ENCODE peak calls at places on chromosomes 7 and 10, in four cellular contexts. V, E, Q and R are unnamed samples.

GRCh38 chr7:130899638-130900401 is 165.8 kb upstream of the KLF14 start:
- DNase-seq in Q (no peak), V (peak), E (no peak), R (no peak)

GRCh38 chr10:32340596-32341180 is 6.3 kb downstream of the EPC1 start:
- DNase-seq in Q (no peak), E (no peak), V (no peak), R (no peak)

GRCh38 chr7:94367940-94368339 is 26.8 kb upstream of the COL1A2 start:
- DNase-seq in E (no peak), V (no peak), Q (no peak), R (no peak)

GRCh38 chr7:44348300-44348699 is 22.9 kb upstream of the CAMK2B start:
- DNase-seq in E (peak), Q (no peak), V (peak), R (peak)

GRCh38 chr10:30172663-30173062 is 113.3 kb upstream of the JCAD start:
- DNase-seq in Q (no peak), E (no peak), V (no peak), R (no peak)

GRCh38 chr7:48154792-48155413 is 16.4 kb upstream of the ABCA13 start:
- DNase-seq in E (no peak), V (peak), Q (no peak), R (peak)

GRCh38 chr7:142158741-142159496 is 47.4 kb downstream of the MGAM2 start:
- DNase-seq in E (no peak), V (no peak), Q (no peak), R (no peak)

GRCh38 chr10:71804067-71804466 is 30.7 kb upstream of the VSIR start:
- DNase-seq in V (no peak), Q (no peak), E (no peak), R (no peak)

GRCh38 chr10:119769886-119770285 is 44.0 kb downstream of the INPP5F start:
- DNase-seq in E (no peak), V (no peak), Q (no peak), R (no peak)

GRCh38 chr10:43204943-43205671 is 61.8 kb downstream of the RASGEF1A start:
- DNase-seq in Q (peak), V (peak), E (peak), R (peak)

DNA sequence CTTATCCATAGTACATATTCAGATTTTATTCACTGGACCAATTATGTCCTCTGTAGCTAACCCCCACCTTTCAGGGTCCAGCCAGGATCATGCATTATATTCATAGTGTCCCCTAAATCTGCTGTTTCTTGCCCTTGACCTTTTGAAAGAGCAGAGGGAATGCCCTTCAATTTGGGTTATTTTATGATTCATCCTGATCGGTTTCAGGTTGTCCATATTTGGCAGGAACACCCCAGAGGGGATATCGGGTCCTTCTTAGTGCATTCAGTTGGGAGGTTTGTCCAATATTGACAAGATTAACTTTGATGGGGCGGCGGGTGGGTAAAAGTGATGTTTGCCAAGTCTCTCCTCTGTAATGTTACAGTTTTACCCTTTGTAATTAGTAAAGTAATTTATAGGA is 60.9 kb downstream of the SHH start:
- DNase-seq in E (no peak), Q (no peak), V (no peak), R (no peak)
- TF ChIP-seq ATF3 in E (no peak), Q (no peak), V (no peak), R (no peak)

GRCh38 chr10:117135026-117135372 is 3.1 kb downstream of the VAX1 start:
- DNase-seq in E (no peak), Q (no peak), V (no peak), R (no peak)
- TF ChIP-seq CBFB in E (no peak), Q (no peak), V (no peak), R (no peak)

GRCh38 chr10:117694251-117694650 is 151.7 kb downstream of the EMX2 start:
- DNase-seq in E (no peak), V (no peak), Q (no peak), R (no peak)
- TF ChIP-seq ATF3 in E (no peak), V (no peak), Q (no peak), R (no peak)

GRCh38 chr10:35780970-35781642 is 139.0 kb upstream of the FZD8 start:
- DNase-seq in V (no peak), E (no peak), Q (no peak), R (no peak)

GRCh38 chr10:35778344-35778743 is 136.2 kb upstream of the FZD8 start:
- DNase-seq in Q (no peak), V (no peak), E (no peak), R (no peak)

GRCh38 chr10:35783305-35783838 is 141.3 kb upstream of the FZD8 start:
- DNase-seq in E (no peak), V (no peak), Q (no peak), R (no peak)

GRCh38 chr10:35784751-35785150 is 142.7 kb upstream of the FZD8 start:
- DNase-seq in V (no peak), E (no peak), Q (no peak), R (no peak)

DNA sequence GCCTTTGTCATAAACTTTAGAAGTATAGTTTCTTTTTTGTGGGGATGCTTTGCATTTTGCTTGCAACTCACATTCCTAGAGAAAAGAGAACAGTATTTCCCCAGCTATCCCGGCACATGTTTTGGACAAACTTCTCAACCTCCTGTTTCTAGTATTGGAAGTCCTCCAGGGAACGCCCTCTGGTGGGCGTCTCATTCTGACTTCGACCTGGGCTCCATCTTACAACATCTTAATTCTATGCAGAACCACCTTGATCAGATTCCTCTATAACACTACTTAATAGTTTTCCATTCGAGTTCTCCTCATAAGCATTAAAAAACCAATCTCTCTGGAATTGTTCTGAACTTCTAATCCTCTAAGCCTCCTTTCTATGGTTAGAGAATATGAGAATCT is 139.5 kb upstream of the FZD8 start:
- DNase-seq in E (peak), V (peak), Q (no peak), R (peak)
- TF ChIP-seq CBFB in E (no peak), V (no peak), Q (no peak), R (no peak)

GRCh38 chr7:36082910-36083309 is 70.1 kb upstream of the EEPD1 start:
- DNase-seq in E (peak), Q (no peak), V (no peak), R (peak)

GRCh38 chr7:36084485-36085091 is 68.5 kb upstream of the EEPD1 start:
- DNase-seq in Q (no peak), V (peak), E (peak), R (peak)

GRCh38 chr7:36082216-36082615 is 70.8 kb upstream of the EEPD1 start:
- DNase-seq in E (no peak), V (no peak), Q (no peak), R (no peak)

GRCh38 chr7:36085096-36085495 is 68.0 kb upstream of the EEPD1 start:
- DNase-seq in E (no peak), Q (no peak), V (no peak), R (no peak)

DNA sequence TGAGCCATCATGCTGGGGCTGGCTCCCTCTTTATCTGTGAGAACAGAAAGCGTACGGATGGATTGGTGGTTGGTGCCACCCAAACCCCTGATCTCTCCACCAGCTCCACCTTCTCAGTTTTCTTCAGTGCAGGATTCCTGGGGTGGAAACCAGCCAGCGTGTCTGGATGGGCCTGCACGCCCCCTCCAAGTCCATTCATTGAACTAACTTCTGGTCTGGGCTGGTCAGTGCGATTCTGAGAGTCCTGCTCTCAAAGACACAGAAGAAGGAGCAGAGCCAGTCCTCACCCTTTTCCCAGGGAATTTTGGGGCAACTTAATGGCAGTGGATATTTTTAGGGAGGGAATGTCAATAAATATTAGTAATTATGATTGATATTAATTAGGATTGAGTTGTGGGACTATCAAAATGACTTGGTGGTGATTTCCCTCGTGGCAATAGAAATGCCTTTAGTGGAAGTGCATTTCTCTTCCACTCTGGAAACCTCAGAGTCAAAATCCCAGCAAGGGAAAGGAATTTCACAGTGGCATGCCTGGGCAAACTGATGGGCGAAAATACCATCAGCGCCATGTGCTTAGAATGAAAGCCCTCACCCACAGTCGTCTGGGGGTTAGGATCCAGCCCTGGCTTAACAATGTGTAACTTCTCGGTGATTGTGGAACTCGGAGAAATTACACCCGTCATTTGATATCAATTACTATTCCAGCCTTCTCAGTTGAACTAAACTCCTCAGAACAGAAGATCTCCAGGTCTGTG is 69.3 kb upstream of the EEPD1 start:
- DNase-seq in E (no peak), V (no peak), Q (no peak), R (no peak)
- TF ChIP-seq ATF3 in E (no peak), V (no peak), Q (no peak), R (no peak)

DNA sequence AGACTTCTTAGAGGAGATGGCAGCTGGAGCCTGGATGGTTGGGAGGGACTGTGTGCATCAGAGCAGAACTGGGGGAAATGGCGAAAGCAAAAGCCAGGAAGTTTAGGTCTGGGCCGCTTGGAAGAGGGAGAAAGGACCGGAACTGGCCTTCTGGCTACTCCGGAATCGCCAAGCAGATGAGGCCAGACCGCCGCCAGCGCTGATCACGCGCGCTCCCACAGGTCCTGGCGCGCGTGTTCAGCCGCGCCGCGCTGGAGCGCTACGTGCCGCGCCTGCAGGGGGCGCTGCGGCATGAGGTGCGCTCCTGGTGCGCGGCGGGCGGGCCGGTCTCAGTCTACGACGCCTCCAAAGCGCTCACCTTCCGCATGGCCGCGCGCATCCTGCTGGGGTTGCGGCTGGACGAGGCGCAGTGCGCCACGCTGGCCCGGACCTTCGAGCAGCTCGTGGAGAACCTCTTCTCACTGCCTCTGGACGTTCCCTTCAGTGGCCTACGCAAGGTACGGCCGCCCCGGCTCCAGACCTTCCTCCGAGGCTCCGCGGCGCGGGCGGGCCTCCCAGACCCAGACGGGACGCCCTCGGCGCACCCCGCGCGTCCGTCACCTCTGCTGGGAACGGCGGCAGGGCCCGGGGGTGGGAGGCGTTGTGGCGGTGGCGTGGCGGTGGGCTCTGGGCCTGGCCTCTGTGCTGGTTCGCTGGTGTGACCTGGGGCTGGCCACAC is 2.1 kb downstream of the CYP26C1 start:
- DNase-seq in E (no peak), Q (no peak), V (no peak), R (peak)
- TF ChIP-seq CBFB in E (no peak), Q (no peak), V (no peak), R (peak)

DNA sequence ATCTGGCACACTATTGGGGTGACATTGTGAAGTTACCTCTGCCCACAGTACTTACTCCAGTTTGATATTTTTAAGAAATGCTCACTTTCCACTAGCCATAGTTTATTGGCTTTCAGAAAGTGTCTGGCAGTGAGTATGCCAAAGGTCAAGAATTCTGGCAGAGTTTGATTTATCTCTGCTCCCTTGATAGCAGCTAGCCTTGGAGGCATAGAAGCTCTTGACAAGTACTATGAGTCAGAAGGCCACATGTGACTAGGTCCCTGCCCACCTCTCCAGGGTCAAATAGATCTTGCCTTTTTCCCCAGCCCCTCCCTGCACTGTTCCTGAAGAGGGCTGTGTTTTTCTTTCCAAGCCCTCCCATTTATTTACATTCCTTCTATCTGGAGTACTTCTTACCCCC is 202.2 kb downstream of the AUTS2 start:
- DNase-seq in E (no peak), V (no peak), Q (no peak), R (no peak)
- TF ChIP-seq ATF3 in E (no peak), V (no peak), Q (no peak), R (no peak)

GRCh38 chr10:131943021-131943814 is 38.5 kb downstream of the BNIP3 start:
- DNase-seq in V (peak), Q (no peak), E (peak), R (peak)
- TF ChIP-seq CBFB in V (no peak), Q (no peak), E (no peak), R (no peak)

GRCh38 chr7:46368871-46369270 is 447.8 kb upstream of the IGFBP3 start:
- DNase-seq in V (no peak), Q (no peak), E (no peak), R (no peak)

DNA sequence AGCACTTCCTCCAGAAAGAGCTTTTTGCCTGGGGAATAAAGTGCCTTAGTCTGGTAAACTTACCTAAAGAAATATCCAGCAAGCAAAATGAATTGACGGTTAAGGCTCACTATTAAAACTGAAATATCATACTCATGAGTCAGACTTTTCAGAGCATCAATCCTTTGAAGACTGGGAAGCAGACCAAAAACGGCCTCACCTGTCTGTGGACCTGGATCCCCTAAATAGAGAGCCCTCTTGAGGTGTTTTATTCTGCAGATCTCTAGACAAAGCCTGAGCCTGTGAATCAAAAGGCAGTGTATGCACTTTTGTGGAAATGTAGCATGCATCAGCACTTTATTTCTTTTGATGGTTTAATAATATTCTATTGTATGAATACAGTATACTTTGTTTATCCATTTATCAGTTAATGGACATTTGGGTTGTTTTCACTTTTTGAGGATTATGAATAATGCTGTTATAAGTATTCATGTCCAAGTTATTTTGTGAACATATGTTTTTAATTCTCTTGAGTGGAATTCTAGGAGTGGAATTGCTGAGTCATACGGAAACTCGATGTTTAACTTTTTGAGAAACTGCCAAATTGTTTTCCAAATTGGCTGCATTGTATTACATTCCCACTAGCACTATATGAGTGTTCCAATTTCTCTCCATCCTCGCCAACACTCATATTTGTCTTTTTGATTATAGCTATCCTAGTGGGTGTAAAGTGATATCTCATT is 449.0 kb upstream of the IGFBP3 start:
- DNase-seq in V (no peak), E (no peak), Q (no peak), R (no peak)
- TF ChIP-seq ATF3 in V (no peak), E (no peak), Q (no peak), R (no peak)

GRCh38 chr7:14055813-14056212 is 66.3 kb upstream of the ETV1 start:
- DNase-seq in E (no peak), V (no peak), Q (no peak), R (no peak)

GRCh38 chr7:14048889-14049288 is 59.4 kb upstream of the ETV1 start:
- DNase-seq in E (no peak), Q (no peak), V (no peak), R (no peak)

DNA sequence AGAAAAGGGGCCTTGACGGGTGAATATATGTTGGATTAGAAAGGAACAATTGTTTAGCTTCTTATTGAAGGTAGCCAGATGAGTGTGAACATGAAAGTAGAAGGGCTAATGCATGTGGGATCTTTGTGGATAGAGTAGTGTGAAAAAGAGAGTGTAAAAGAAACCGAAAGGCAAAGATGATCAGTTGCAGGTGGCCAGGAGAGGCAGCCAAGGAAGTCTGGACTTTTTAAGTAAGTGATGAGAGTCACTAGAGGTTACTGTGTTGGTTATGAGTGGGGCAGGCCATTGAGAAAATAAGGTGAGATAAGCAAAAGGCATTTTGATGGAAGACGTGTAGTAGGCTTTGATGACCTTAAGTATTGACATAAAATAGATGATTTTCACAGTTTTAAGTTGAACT is 64.7 kb upstream of the ETV1 start:
- DNase-seq in V (no peak), Q (no peak), E (no peak), R (no peak)
- TF ChIP-seq CBFB in V (no peak), Q (no peak), E (no peak), R (no peak)